ENCODE peak calls at places on chromosome 20, in six cellular contexts. T is IMR-90, Y is ovary, D is gastrocnemius medialis, F is A549, G is esophagus squamous epithelium. K is an unnamed sample.

GRCh38 chr20:53216478-53216855 is 244.3 kb downstream of the TSHZ2 start:
- DNase-seq in T (no peak), Y (no peak), D (no peak), F (no peak), G (no peak), K (no peak)

GRCh38 chr20:63205896-63206295 is 10.0 kb downstream of the YTHDF1 start:
- DNase-seq in T (no peak), Y (no peak), D (no peak), F (no peak), G (no peak), K (no peak)

GRCh38 chr20:25464501-25465204 is 57.2 kb downstream of the GINS1 start:
- DNase-seq in T (no peak), Y (no peak), D (no peak), F (no peak), G (no peak), K (no peak)

GRCh38 chr20:43755390-43755789 is 28.6 kb upstream of the GTSF1L start:
- DNase-seq in T (peak), Y (no peak), D (no peak), F (no peak), G (no peak), K (no peak)

GRCh38 chr20:61807426-61808160 is 258.1 kb downstream of the TAF4 start:
- DNase-seq in T (no peak), Y (no peak), D (no peak), F (no peak), G (no peak), K (no peak)

GRCh38 chr20:57180954-57181353 is 85.5 kb downstream of the BMP7 start:
- DNase-seq in T (no peak), Y (no peak), D (no peak), F (peak), G (no peak), K (no peak)

GRCh38 chr20:62768815-62769287 is 27.4 kb upstream of the MRGBP start:
- DNase-seq in T (peak), Y (no peak), D (no peak), F (no peak), G (no peak), K (peak)

GRCh38 chr20:59993736-59994484 is 35.7 kb downstream of the CDH26 start:
- DNase-seq in T (no peak), Y (no peak), D (no peak), F (no peak), G (no peak), K (no peak)

GRCh38 chr20:44532981-44533331 is 11.1 kb upstream of the SERINC3 start:
- DNase-seq in T (peak), Y (no peak), D (no peak), F (no peak), G (no peak), K (peak)

GRCh38 chr20:39112196-39112743 is 150.1 kb downstream of the DHX35 start:
- DNase-seq in T (peak), Y (no peak), D (peak), F (peak), G (no peak), K (peak)

GRCh38 chr20:52779125-52779524 is 193.0 kb upstream of the TSHZ2 start:
- DNase-seq in T (no peak), Y (no peak), D (no peak), F (no peak), G (no peak), K (no peak)

GRCh38 chr20:39518649-39519048 is 556.5 kb downstream of the DHX35 start:
- DNase-seq in T (no peak), Y (no peak), D (no peak), F (no peak), G (no peak), K (no peak)

GRCh38 chr20:52649727-52650126 is 322.4 kb upstream of the TSHZ2 start:
- DNase-seq in T (no peak), Y (no peak), D (no peak), F (no peak), G (no peak), K (no peak)

GRCh38 chr20:61500791-61501321 is 248.8 kb downstream of the CDH4 start:
- DNase-seq in T (peak), Y (no peak), D (no peak), F (no peak), G (no peak), K (no peak)

GRCh38 chr20:5513975-5514516 is 197.3 kb upstream of the PROKR2 start:
- DNase-seq in T (peak), Y (no peak), D (no peak), F (peak), G (no peak), K (no peak)

GRCh38 chr20:59723108-59723500 is 118.8 kb downstream of the PHACTR3 start:
- DNase-seq in T (no peak), Y (no peak), D (no peak), F (no peak), G (no peak), K (no peak)

GRCh38 chr20:33392016-33392415 is 9.3 kb downstream of the CDK5RAP1 start:
- DNase-seq in T (peak), Y (no peak), D (no peak), F (no peak), G (no peak), K (no peak)

GRCh38 chr20:62363920-62364851 is 2.9 kb downstream of the LAMA5 start:
- DNase-seq in T (no peak), Y (peak), D (no peak), F (peak), G (no peak), K (no peak)

GRCh38 chr20:63006611-63007471 is at the start of gene BHLHE23:
- DNase-seq in T (no peak), Y (no peak), D (no peak), F (no peak), G (no peak), K (no peak)

GRCh38 chr20:13397300-13397724 is 176.2 kb downstream of the ISM1 start:
- DNase-seq in T (peak), Y (no peak), D (no peak), F (no peak), G (no peak), K (no peak)

GRCh38 chr20:9344080-9344920 is 170.1 kb upstream of the LAMP5 start:
- DNase-seq in T (peak), Y (no peak), D (peak), F (no peak), G (no peak), K (no peak)

GRCh38 chr20:7371518-7372158 is 568.6 kb downstream of the HAO1 start:
- DNase-seq in T (no peak), Y (no peak), D (no peak), F (no peak), G (no peak), K (no peak)

GRCh38 chr20:58837717-58838116 is 13.0 kb downstream of the GNAS-AS1 start:
- DNase-seq in T (no peak), Y (no peak), D (no peak), F (no peak), G (no peak), K (no peak)

GRCh38 chr20:41234546-41234945 is 83.0 kb downstream of the ZHX3 start:
- DNase-seq in T (no peak), Y (no peak), D (peak), F (no peak), G (no peak), K (no peak)

GRCh38 chr20:34871320-34871926 is 1.2 kb downstream of the GGT7 start:
- DNase-seq in T (no peak), Y (no peak), D (no peak), F (no peak), G (no peak), K (no peak)

GRCh38 chr20:40689100-40689942 is at the start of gene MAFB:
- DNase-seq in T (peak), Y (peak), D (peak), F (peak), G (peak), K (peak)

GRCh38 chr20:51497542-51498467 is 44.7 kb downstream of the NFATC2 start:
- DNase-seq in T (peak), Y (no peak), D (peak), F (no peak), G (no peak), K (no peak)

GRCh38 chr20:50916257-50916656 is 15.0 kb downstream of the ADNP start:
- DNase-seq in T (peak), Y (no peak), D (no peak), F (peak), G (no peak), K (no peak)

GRCh38 chr20:31566658-31567379 is 38.3 kb upstream of the ID1 start:
- DNase-seq in T (no peak), Y (no peak), D (no peak), F (no peak), G (no peak), K (no peak)

GRCh38 chr20:11790047-11790446 is 127.6 kb upstream of the BTBD3 start:
- DNase-seq in T (no peak), Y (no peak), D (no peak), F (no peak), G (no peak), K (no peak)

GRCh38 chr20:6123650-6124014 is 802 bp upstream of the FERMT1 start:
- DNase-seq in T (no peak), Y (no peak), D (no peak), F (no peak), G (no peak), K (no peak)

GRCh38 chr20:23125159-23125558 is 39.0 kb upstream of the CD93 start:
- DNase-seq in T (no peak), Y (no peak), D (no peak), F (no peak), G (no peak), K (no peak)

DNA sequence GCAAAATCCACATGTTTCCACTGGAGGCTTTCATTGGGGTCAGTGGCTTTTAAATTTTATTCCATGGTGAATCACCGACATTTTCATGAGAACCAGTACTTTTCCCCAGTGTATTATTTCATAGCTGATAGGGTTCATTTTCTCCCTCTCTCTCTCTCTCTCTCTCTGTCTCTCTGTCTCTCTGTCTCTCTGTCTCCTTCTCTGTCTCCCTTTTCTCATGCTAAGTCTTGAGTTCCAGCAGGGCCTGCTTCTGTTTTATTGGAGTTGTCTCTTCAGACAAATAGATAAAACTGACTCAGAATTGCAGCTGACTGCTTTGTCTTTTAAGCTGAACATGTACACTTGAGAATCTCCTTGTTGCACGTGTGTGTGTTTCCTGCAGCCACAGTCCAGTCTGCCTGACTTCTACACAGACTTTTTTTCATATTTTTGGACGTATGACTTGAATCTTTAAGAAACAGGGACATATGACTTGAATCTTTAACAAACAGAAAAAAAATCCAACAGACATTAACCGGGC is 71.6 kb downstream of the JAG1 start:
- DNase-seq in T (no peak), Y (no peak), D (no peak), F (no peak), G (no peak), K (no peak)
- TF ChIP-seq POLR2A in T (no peak), Y (no peak), D (no peak), F (no peak), G (no peak), K (no peak)

DNA sequence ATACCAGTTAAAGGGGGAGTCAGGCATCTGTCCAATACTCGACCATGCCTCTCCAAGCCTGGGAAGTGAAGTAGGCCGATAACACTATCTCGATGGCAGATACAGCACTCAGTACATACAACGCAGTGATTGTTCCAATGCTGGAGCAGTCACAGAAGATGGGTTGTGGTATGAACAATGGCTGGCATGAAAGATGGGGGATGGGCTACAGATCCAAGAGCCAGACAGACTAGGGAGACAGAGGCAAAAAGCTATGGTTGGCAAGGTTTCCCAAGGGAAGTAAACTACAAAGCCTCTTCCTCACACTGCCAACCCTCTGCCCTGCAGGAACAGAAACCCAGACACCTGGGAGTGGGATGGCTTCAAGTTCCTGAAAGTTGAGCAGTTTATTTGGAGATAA is 19.2 kb downstream of the FKBP1A start:
- DNase-seq in T (no peak), Y (no peak), D (no peak), F (no peak), G (no peak), K (no peak)
- TF ChIP-seq POLR2A in T (no peak), Y (no peak), D (no peak), F (no peak), G (no peak), K (no peak)

DNA sequence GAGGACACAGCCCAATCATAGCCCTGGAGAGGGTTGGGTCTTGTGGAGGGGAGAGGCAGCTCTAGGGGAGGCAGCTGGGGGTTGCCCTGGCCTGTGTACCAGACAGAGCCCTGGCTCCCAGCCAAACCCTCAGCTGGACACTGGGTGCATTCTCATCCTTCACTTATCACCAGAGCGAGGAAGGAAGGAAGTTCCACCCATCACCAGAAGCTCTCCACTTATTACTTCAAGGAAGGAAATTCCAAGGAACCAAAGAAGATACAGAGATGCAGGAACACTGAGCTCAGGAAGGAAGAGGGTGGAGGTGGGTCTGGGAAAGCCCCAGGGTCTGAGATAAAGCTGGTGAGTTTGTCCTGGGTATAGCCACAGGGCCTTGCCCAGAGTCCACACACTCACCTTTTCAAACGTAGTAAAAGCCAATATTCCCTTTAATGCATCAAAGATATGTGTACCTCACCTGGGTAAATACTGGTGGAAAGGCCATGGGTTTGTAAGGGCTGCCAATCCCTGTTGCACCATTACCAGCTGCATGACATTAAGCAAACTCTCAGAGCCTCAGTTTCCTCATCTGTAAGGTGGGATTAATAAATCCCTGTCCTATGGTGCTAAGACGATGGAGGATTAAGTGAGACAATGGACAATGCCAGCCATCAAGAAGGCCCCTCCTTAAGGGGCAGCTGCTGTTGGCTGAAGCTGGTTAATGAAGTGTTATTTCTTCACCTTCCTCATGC is 109.7 kb upstream of the NAA20 start:
- DNase-seq in T (no peak), Y (no peak), D (no peak), F (no peak), G (no peak), K (no peak)
- TF ChIP-seq POLR2A in T (no peak), Y (no peak), D (no peak), F (no peak), G (no peak), K (no peak)

DNA sequence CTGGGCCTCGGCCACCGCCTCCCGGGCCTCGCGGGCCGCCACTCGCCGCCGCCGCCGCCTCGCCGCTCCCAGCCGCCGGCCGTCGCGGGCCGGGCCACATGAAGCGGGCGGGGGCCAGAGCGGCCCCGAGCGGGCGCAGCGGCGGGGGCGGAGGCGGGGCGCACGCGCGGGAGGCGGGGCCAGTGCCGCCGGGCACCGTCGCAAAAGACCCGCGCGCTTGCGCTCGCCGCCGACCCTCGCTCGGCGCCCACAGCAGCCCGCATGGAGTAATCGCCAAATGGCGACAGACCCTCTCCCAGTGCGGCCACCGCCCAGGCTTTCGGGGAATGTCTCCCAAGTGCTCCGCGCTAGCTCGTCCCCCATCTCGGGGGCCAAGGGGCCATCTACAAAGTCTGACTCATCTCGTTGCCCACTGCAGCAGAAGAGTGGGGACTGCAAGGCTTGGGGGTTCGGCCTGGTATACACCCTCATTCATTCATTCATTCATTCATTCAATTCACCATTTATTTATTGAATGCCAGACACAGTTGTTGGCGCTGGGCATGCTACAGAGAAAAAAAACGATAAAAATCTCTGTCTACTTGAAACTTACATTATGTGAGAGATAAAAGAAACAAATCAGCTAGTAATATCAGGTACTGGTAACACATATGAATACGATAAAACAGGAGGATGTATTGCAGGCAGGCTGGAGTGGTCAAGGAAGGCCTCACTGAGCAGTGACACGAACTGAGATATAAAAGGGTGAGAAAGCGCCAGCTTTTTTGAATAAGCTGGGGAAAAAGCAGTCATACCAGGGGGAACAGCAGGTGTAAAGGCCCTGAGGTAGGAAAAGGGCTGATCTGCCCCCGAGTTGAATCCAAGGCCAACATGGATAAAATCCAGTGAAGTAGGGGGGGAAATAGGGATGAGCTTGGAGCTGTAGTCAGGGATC is at the start of gene B4GALT5:
- DNase-seq in T (peak), Y (peak), D (peak), F (peak), G (no peak), K (peak)
- TF ChIP-seq POLR2A in T (no peak), Y (no peak), D (peak), F (peak), G (no peak), K (peak)